ENCODE peak calls at places on chromosomes 4 and X, in ten cellular contexts. X is ecto neural progenitor cell; R is endothelial cell of umbilical vein; C is stimulated activated CD8-positive, alpha-beta memory T cell treated with anti-CD3 and anti-CD28 coated beads, Interleukin-7, amount 100 ng/mL, for 24 hours; A is CD4-positive, alpha-beta T cell; M is NCI-H2171; B is activated naive CD8-positive, alpha-beta T cell treated with anti-CD3 and anti-CD28 coated beads, Interleukin-2, amount 50 U/mL, for 24 hours; D is lower lobe of right lung; N is effector memory CD4-positive, alpha-beta T cell; T is AG09309. Y is an unnamed sample.

GRCh38 chr4:175422331-175422730 is 389.7 kb downstream of the GPM6A start:
- DNase-seq in X (no peak), R (no peak), C (no peak), A (no peak), M (no peak), B (no peak), D (no peak), N (no peak), T (no peak), Y (no peak)

GRCh38 chr4:163540977-163541376 is 46.5 kb downstream of the TMA16 start:
- DNase-seq in X (no peak), R (no peak), C (no peak), A (no peak), M (no peak), B (no peak), D (no peak), N (no peak), T (peak; percentile 29), Y (no peak)

GRCh38 chr4:26217961-26218676 is 102.7 kb upstream of the RBPJ start:
- DNase-seq in X (no peak), R (no peak), C (no peak), A (no peak), M (no peak), B (no peak), D (peak; percentile 59), N (no peak), T (no peak), Y (no peak)

GRCh38 chr4:26431461-26432165 is 58.7 kb downstream of the CCKAR start:
- DNase-seq in X (no peak), R (no peak), C (no peak), A (no peak), M (no peak), B (no peak), D (no peak), N (no peak), T (no peak), Y (no peak)

GRCh38 chr4:2817701-2818350 is 24.9 kb downstream of the SH3BP2 start:
- DNase-seq in X (peak; percentile 72), R (peak; percentile 22), C (no peak), A (no peak), M (peak; percentile 29), B (no peak), D (no peak), N (no peak), T (no peak), Y (peak; percentile 61)

GRCh38 chr4:5200546-5200945 is 149.3 kb downstream of the STK32B start:
- DNase-seq in X (no peak), R (no peak), C (no peak), A (no peak), M (no peak), B (no peak), D (no peak), N (no peak), T (no peak), Y (no peak)

GRCh38 chrX:17860811-17861495 is at the start of gene RAI2:
- DNase-seq in X (peak; percentile 74), R (no peak), C (no peak), A (peak; percentile 1), M (no peak), B (peak; percentile 5), D (peak; percentile 55), N (no peak), T (no peak), Y (no peak)

GRCh38 chr4:8472689-8473197 is 32.2 kb downstream of the TRMT44 start:
- DNase-seq in X (no peak), R (no peak), C (no peak), A (no peak), M (no peak), B (no peak), D (no peak), N (no peak), T (peak; percentile 99), Y (no peak)

GRCh38 chrX:51837926-51838325 is 55.5 kb upstream of the MAGED1 start:
- DNase-seq in X (no peak), R (peak; percentile 37), C (no peak), A (no peak), M (no peak), B (no peak), D (no peak), N (no peak), T (peak; percentile 2), Y (peak; percentile 59)

GRCh38 chrX:12820737-12821136 is 29.5 kb downstream of the PRPS2 start:
- DNase-seq in X (no peak), R (no peak), C (no peak), A (no peak), M (no peak), B (no peak), D (no peak), N (no peak), T (no peak), Y (no peak)

GRCh38 chrX:149493567-149494562 is 11.2 kb downstream of the IDS start:
- DNase-seq in X (no peak), R (no peak), C (no peak), A (no peak), M (no peak), B (no peak), D (no peak), N (no peak), T (no peak), Y (no peak)

GRCh38 chr4:151801547-151802516 is 41.0 kb upstream of the GATB start:
- DNase-seq in X (peak; percentile 58), R (peak; percentile 51), C (peak; percentile 32), A (peak; percentile 43), M (no peak), B (peak; percentile 73), D (peak; percentile 48), N (peak; percentile 7), T (no peak), Y (peak; percentile 1)

GRCh38 chr4:168398589-168398988 is 80.0 kb upstream of the DDX60 start:
- DNase-seq in X (no peak), R (no peak), C (no peak), A (no peak), M (no peak), B (no peak), D (no peak), N (no peak), T (no peak), Y (no peak)

GRCh38 chr4:115687356-115687755 is 573.9 kb upstream of the NDST4 start:
- DNase-seq in X (no peak), R (no peak), C (no peak), A (no peak), M (no peak), B (no peak), D (no peak), N (no peak), T (no peak), Y (no peak)

GRCh38 chr4:168771251-168771650 is 238.8 kb downstream of the CBR4 start:
- DNase-seq in X (no peak), R (no peak), C (no peak), A (no peak), M (no peak), B (no peak), D (no peak), N (no peak), T (no peak), Y (no peak)

Y was measured in NCI-H2107.